ENCODE peak calls at places on chromosomes 7 and 10, in four cellular contexts. N, Q, D and L are unnamed samples.

GRCh38 chr7:125670926-125671572 is 741.4 kb upstream of the POT1 start:
- DNase-seq in D (no peak), Q (no peak), N (no peak), L (no peak)

GRCh38 chr10:107028249-107028648 is 136.3 kb downstream of the SORCS1 start:
- DNase-seq in Q (no peak), N (no peak), D (no peak), L (no peak)

GRCh38 chr10:90960355-90960814 is 39.5 kb upstream of the ANKRD1 start:
- DNase-seq in D (no peak), N (no peak), Q (peak; percentile 11), L (no peak)

GRCh38 chr10:7611909-7612308 is 54.9 kb downstream of the ITIH5 start:
- DNase-seq in Q (no peak), N (no peak), D (no peak), L (no peak)

GRCh38 chr10:130017010-130017630 is 53.0 kb upstream of the EBF3 start:
- DNase-seq in D (no peak), N (no peak), Q (no peak), L (no peak)

GRCh38 chr10:62082729-62083412 is 181.4 kb downstream of the ARID5B start:
- DNase-seq in Q (no peak), D (no peak), N (peak; percentile 51), L (no peak)

GRCh38 chr10:75788394-75789205 is 357.2 kb downstream of the LRMDA start:
- DNase-seq in Q (no peak), D (no peak), N (no peak), L (peak; percentile 8)

GRCh38 chr7:46932656-46933424 is 649.1 kb downstream of the TNS3 start:
- DNase-seq in D (peak; percentile 20), N (no peak), Q (peak; percentile 93), L (no peak)

GRCh38 chr10:70600512-70601395 is 1.8 kb downstream of the PRF1 start:
- DNase-seq in Q (no peak), N (no peak), D (no peak), L (no peak)

GRCh38 chr10:12511651-12512050 is 162.3 kb downstream of the CAMK1D start:
- DNase-seq in N (no peak), Q (no peak), D (no peak), L (no peak)

GRCh38 chr10:46787321-46787615 is 124.0 kb upstream of the PTPN20 start:
- DNase-seq in D (no peak), Q (no peak), N (no peak), L (peak; percentile 18)

GRCh38 chr7:33868151-33868550 is 37.2 kb upstream of the BMPER start:
- DNase-seq in Q (no peak), N (no peak), D (no peak), L (no peak)